ENCODE peak calls at places on chromosome 17, in six cellular contexts. C is iPS DF 6.9; R is body of pancreas; P is OCI-LY7; I is suprapubic skin; X is CD8-positive, alpha-beta T cell. S is an unnamed sample.

GRCh38 chr17:40548982-40549680 is 16.1 kb downstream of the CCR7 start:
- DNase-seq in I (peak; percentile 78), R (peak; percentile 48), C (no peak), P (no peak), X (no peak), S (no peak)

GRCh38 chr17:17787568-17787967 is 49.2 kb downstream of the SREBF1 start:
- DNase-seq in C (no peak), X (no peak), P (no peak), I (no peak), R (no peak), S (no peak)

GRCh38 chr17:38697061-38697820 is 7.8 kb upstream of the MLLT6 start:
- DNase-seq in R (no peak), P (no peak), I (no peak), C (no peak), X (no peak), S (no peak)

GRCh38 chr17:8939496-8940334 is 25.8 kb downstream of the PIK3R5 start:
- DNase-seq in I (peak; percentile 34), P (no peak), R (no peak), C (no peak), X (no peak), S (no peak)

GRCh38 chr17:44002141-44002848 is 2.1 kb upstream of the NAGS start:
- DNase-seq in R (no peak), C (no peak), X (no peak), P (no peak), I (no peak), S (no peak)

GRCh38 chr17:79779661-79780365 is 1.9 kb downstream of the CBX2 start:
- DNase-seq in I (no peak), R (no peak), P (no peak), C (no peak), X (no peak), S (no peak)

GRCh38 chr17:14427914-14428639 is 127.2 kb downstream of the HS3ST3B1 start:
- DNase-seq in I (no peak), X (peak; percentile 65), P (peak; percentile 92), R (no peak), C (no peak), S (no peak)

GRCh38 chr17:79391808-79392233 is 219.0 kb downstream of the RBFOX3 start:
- DNase-seq in C (peak; percentile 72), P (peak; percentile 83), R (peak; percentile 75), X (peak; percentile 68), I (peak; percentile 81), S (peak; percentile 85)

GRCh38 chr17:44766409-44767038 is 7.7 kb downstream of the ADAM11 start:
- DNase-seq in I (no peak), R (no peak), C (no peak), P (no peak), X (no peak), S (no peak)

GRCh38 chr17:55286681-55287589 is 22.2 kb downstream of the HLF start:
- DNase-seq in R (peak; percentile 84), C (no peak), P (no peak), X (no peak), I (no peak), S (no peak)

GRCh38 chr17:41100081-41100480 is 1.9 kb downstream of the KRTAP4-16 start:
- DNase-seq in I (no peak), R (no peak), X (no peak), C (no peak), P (no peak), S (no peak)

GRCh38 chr17:7393613-7394451 is 493 bp downstream of the PLSCR3 start:
- DNase-seq in C (no peak), R (no peak), P (peak; percentile 69), I (no peak), X (peak; percentile 68), S (no peak)

GRCh38 chr17:56756536-56756935 is 77.2 kb downstream of the C17orf67 start:
- DNase-seq in X (no peak), I (no peak), P (no peak), R (no peak), C (no peak), S (no peak)

GRCh38 chr17:57527437-57528083 is 217.5 kb downstream of the CCDC182 start:
- DNase-seq in P (no peak), C (no peak), R (no peak), I (no peak), X (no peak), S (no peak)

GRCh38 chr17:39668141-39668924 is at the start of gene PNMT:
- DNase-seq in X (peak; percentile 73), I (no peak), R (peak; percentile 79), P (peak; percentile 56), C (no peak), S (peak; percentile 82)

GRCh38 chr17:41682611-41683010 is 6.1 kb upstream of the EIF1 start:
- DNase-seq in I (no peak), C (no peak), X (no peak), P (no peak), R (no peak), S (no peak)

GRCh38 chr17:8345951-8346665 is 6.5 kb downstream of the ODF4 start:
- DNase-seq in I (no peak), P (no peak), R (no peak), C (no peak), X (no peak), S (no peak)

GRCh38 chr17:68705331-68706166 is 104.4 kb upstream of the FAM20A start:
- DNase-seq in R (no peak), I (no peak), C (no peak), X (no peak), P (no peak), S (no peak)

GRCh38 chr17:53655591-53655990 is 167.1 kb upstream of the KIF2B start:
- DNase-seq in P (no peak), X (no peak), I (no peak), C (no peak), R (no peak), S (no peak)

GRCh38 chr17:31391496-31391949 is at the start of gene RAB11FIP4:
- DNase-seq in I (no peak), C (no peak), P (no peak), X (peak; percentile 10), R (peak; percentile 15), S (peak; percentile 10)

GRCh38 chr17:58764373-58764772 is 8.7 kb downstream of the PPM1E start:
- DNase-seq in X (no peak), C (no peak), R (no peak), I (no peak), P (no peak), S (no peak)

DNA sequence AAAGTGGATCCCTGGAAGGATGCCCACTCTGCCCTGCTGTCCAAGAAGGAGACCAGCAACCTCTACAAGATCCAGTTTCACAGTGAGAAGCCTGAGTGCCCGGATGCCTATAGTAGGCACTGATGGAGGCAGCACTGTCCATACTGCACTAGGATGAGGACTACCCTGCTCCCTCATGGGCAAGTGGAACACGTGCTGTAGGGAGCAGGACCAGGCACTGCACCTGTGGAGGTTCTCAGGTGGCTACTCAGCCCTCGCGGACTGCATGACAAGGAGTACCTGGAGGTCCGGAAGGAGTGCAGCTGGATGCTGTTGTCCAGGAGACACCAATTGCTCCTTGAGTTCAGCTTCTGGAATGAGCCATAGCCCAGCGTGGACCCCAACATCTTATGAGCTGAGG is 146.1 kb upstream of the NLRP1 start:
- DNase-seq in X (no peak), I (no peak), P (no peak), R (no peak), C (no peak), S (no peak)
- H3K4me1 ChIP-seq in X (no peaks in the 10 kb centered on the region), I (no peaks in the 10 kb centered on the region), P (no peaks in the 10 kb centered on the region), R (no peaks in the 10 kb centered on the region), C (no peaks in the 10 kb centered on the region), S (no peaks in the 10 kb centered on the region)

GRCh38 chr17:13202835-13203234 is 185.0 kb upstream of the ELAC2 start:
- DNase-seq in R (no peak), X (no peak), C (no peak), P (no peak), I (no peak), S (no peak)

GRCh38 chr17:13199425-13199824 is 181.6 kb upstream of the ELAC2 start:
- DNase-seq in C (no peak), I (no peak), R (no peak), P (no peak), X (no peak), S (no peak)

GRCh38 chr17:13209091-13209490 is 191.3 kb upstream of the ELAC2 start:
- DNase-seq in I (no peak), C (no peak), X (no peak), R (no peak), P (no peak), S (no peak)

DNA sequence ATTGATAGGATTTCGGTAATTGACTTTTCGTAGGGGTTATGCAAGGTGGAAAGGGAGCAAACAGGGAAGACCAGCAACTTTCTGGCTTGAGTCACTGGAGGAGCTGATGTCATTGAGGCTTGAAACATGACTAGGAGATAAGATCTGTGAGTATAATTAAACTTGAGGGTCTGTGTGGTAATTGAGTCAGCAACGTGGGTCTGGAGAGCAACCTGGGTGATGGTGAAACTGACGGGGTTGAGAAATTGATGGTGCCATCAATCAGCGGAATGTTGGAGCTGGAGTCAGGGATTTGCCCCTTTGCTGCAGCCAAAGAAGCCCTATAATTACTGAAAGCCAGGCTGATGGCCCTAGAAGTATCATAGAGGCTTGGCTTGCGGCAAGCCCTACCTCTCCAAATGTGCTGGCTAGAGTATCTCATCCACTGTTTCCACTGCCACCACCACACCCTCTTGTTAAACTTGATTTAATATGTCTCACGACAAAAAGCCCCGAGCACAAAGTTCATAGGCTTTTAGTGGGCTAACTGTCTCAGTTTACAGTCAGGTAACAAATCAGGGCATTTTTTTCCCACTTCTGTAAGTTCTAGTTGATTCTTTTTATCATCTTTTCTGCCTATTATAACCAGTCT is 186.9 kb upstream of the ELAC2 start:
- DNase-seq in R (no peak), C (no peak), X (no peak), I (no peak), P (no peak), S (no peak)
- H3K4me1 ChIP-seq in R (no peaks in the 10 kb centered on the region), C (no peaks in the 10 kb centered on the region), X (no peaks in the 10 kb centered on the region), I (no peaks in the 10 kb centered on the region), P (no peaks in the 10 kb centered on the region), S (no peaks in the 10 kb centered on the region)

GRCh38 chr17:50065056-50065455 is 9.1 kb downstream of the ITGA3 start:
- DNase-seq in I (no peak), R (no peak), C (no peak), P (no peak), X (no peak), S (no peak)
- H3K4me1 ChIP-seq in I (peaks cover 60% of the 10 kb centered on the region), R (peaks cover 35% of the 10 kb centered on the region), C (peaks cover 1% of the 10 kb centered on the region), P (peaks cover 10% of the 10 kb centered on the region), X (no peaks in the 10 kb centered on the region), S (peaks cover 32% of the 10 kb centered on the region)

GRCh38 chr17:49753959-49754391 is 10.0 kb downstream of the FAM117A start:
- DNase-seq in C (no peak), I (peak; percentile 85), X (no peak), P (no peak), R (peak; percentile 80), S (no peak)

GRCh38 chr17:49755681-49756283 is 8.1 kb downstream of the FAM117A start:
- DNase-seq in X (no peak), I (no peak), P (no peak), C (no peak), R (no peak), S (no peak)

GRCh38 chr17:49748791-49749190 is 15.1 kb downstream of the FAM117A start:
- DNase-seq in X (peak; percentile 56), R (no peak), P (peak; percentile 90), C (no peak), I (no peak), S (no peak)

GRCh38 chr17:49749730-49750129 is 14.2 kb downstream of the FAM117A start:
- DNase-seq in I (no peak), C (no peak), P (no peak), X (no peak), R (no peak), S (no peak)

DNA sequence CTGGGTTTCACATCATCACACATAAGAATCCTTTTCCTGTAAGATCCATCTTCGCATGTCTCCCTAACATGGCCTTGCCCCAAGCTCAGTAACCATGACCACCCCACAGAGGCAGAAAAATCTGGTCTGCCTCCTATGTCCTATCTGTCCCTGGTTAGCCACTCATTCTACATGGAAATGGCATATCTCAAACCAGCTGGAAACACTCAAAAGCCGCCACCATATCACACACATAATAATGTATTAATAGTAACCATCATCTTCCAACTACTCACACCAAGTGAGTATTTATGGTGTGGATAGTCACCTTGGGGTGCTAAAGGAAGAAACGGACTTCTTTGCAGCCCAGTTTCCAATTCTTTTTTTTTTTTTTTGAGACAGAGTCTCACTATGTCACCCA is 11.4 kb downstream of the FAM117A start:
- DNase-seq in X (no peak), P (no peak), I (no peak), C (no peak), R (no peak), S (no peak)
- H3K4me1 ChIP-seq in X (peaks cover 82% of the 10 kb centered on the region), P (peaks cover 82% of the 10 kb centered on the region), I (peaks cover 22% of the 10 kb centered on the region), C (no peaks in the 10 kb centered on the region), R (peaks cover 22% of the 10 kb centered on the region), S (peaks cover 12% of the 10 kb centered on the region)

S was measured in testis.